ENCODE peak calls at places on chromosome 1, in six cellular contexts. O, U, N, P, E and M are unnamed samples.

GRCh38 chr1:1001057-1001630 is 1.2 kb upstream of the HES4 start:
- DNase-seq in E (no peak), O (no peak), P (no peak), N (no peak), U (peak; percentile 40), M (no peak)

GRCh38 chr1:161803181-161803580 is 37.1 kb downstream of the ATF6 start:
- DNase-seq in E (no peak), O (no peak), N (no peak), P (no peak), U (no peak), M (no peak)

GRCh38 chr1:73862343-73862742 is 335.6 kb downstream of the LRRIQ3 start:
- DNase-seq in N (no peak), O (no peak), U (no peak), P (no peak), E (no peak), M (no peak)

GRCh38 chr1:244375061-244375460 is 76.6 kb downstream of the ADSS2 start:
- DNase-seq in O (no peak), P (no peak), U (no peak), N (no peak), E (no peak), M (no peak)

GRCh38 chr1:109547412-109548320 is 749 bp upstream of the GNAI3 start:
- DNase-seq in E (peak; percentile 50), P (no peak), O (no peak), U (no peak), N (no peak), M (peak; percentile 21)

GRCh38 chr1:193104496-193104905 is 713 bp downstream of the GLRX2 start:
- DNase-seq in N (peak; percentile 43), P (no peak), E (peak; percentile 54), U (peak; percentile 52), O (no peak), M (peak; percentile 54)

GRCh38 chr1:227318003-227318851 is at the start of gene CDC42BPA:
- DNase-seq in U (peak; percentile 89), P (peak; percentile 2), O (peak; percentile 73), N (peak; percentile 89), E (peak; percentile 87), M (peak; percentile 92)

GRCh38 chr1:112312315-112312714 is 83.7 kb upstream of the CTTNBP2NL start:
- DNase-seq in E (no peak), N (no peak), P (no peak), O (no peak), U (no peak), M (no peak)

GRCh38 chr1:245995474-245995873 is 511.6 kb downstream of the SMYD3 start:
- DNase-seq in O (no peak), U (no peak), E (no peak), P (no peak), N (no peak), M (no peak)

GRCh38 chr1:2042830-2043773 is 7.1 kb upstream of the PRKCZ start:
- DNase-seq in N (no peak), E (peak; percentile 68), U (no peak), P (no peak), O (no peak), M (no peak)

GRCh38 chr1:206491592-206491991 is 15.7 kb upstream of the RASSF5 start:
- DNase-seq in N (no peak), E (no peak), U (no peak), P (no peak), O (no peak), M (no peak)

GRCh38 chr1:170664283-170664827 is 424 bp downstream of the PRRX1 start:
- DNase-seq in U (no peak), E (no peak), O (no peak), P (no peak), N (peak; percentile 34), M (no peak)

GRCh38 chr1:221856188-221857093 is 114.6 kb upstream of the DUSP10 start:
- DNase-seq in U (no peak), N (no peak), E (no peak), O (no peak), P (no peak), M (no peak)

GRCh38 chr1:220776725-220777326 is 9.9 kb upstream of the MTARC1 start:
- DNase-seq in P (peak; percentile 42), O (peak; percentile 83), E (peak; percentile 75), U (peak; percentile 80), N (peak; percentile 83), M (peak; percentile 85)

GRCh38 chr1:233025156-233025555 is 74.7 kb downstream of the NTPCR start:
- DNase-seq in E (peak; percentile 67), P (no peak), N (peak; percentile 36), O (no peak), U (peak; percentile 40), M (peak; percentile 41)

GRCh38 chr1:187306671-187307415 is 478.1 kb downstream of the PLA2G4A start:
- DNase-seq in E (no peak), O (no peak), P (no peak), N (no peak), U (no peak), M (no peak)

GRCh38 chr1:83850849-83851248 is 148.1 kb downstream of the TTLL7 start:
- DNase-seq in O (no peak), P (no peak), E (peak; percentile 93), N (no peak), U (no peak), M (no peak)

GRCh38 chr1:30413606-30414005 is 309.8 kb downstream of the MATN1 start:
- DNase-seq in N (no peak), U (peak; percentile 9), E (no peak), O (no peak), P (no peak), M (no peak)

GRCh38 chr1:39672551-39672947 is 642 bp upstream of the NT5C1A start:
- DNase-seq in E (no peak), O (no peak), P (no peak), N (no peak), U (no peak), M (peak; percentile 35)

GRCh38 chr1:157178490-157178889 is 40.3 kb upstream of the ETV3 start:
- DNase-seq in U (no peak), N (no peak), O (no peak), P (no peak), E (no peak), M (no peak)
- H3K27ac ChIP-seq in U (no peak overlapping the region), N (no peak overlapping the region), O (no peak overlapping the region), P (no peak overlapping the region), E (no peak overlapping the region), M (no peak overlapping the region)

DNA sequence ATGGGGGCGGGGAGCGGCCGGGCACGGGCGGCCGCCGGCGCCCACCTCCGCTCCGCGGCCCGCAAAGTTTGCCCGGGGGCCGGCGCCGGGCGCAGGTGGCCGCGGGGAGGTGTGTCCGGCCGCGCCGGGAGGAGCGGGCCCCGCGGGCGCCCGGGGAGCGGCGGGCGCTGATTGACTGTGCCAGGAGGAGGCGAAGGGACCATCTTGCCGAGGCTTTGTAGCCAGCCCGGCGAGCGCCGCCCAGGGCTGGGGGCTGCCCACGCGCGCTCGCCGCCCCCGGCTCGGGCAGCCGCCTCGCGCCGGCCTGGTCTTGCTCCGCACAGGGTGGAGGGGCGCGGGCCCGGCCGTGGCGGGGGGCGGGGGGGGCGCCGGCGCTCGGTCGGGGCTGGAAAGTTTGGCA is 432 bp downstream of the EPHB2 start:
- DNase-seq in P (no peak), E (no peak), N (no peak), U (no peak), O (no peak), M (peak; percentile 13)
- H3K27ac ChIP-seq in P (no peak overlapping the region), E (no peak overlapping the region), N (no peak overlapping the region), U (no peak overlapping the region), O (no peak overlapping the region), M (no peak overlapping the region)

DNA sequence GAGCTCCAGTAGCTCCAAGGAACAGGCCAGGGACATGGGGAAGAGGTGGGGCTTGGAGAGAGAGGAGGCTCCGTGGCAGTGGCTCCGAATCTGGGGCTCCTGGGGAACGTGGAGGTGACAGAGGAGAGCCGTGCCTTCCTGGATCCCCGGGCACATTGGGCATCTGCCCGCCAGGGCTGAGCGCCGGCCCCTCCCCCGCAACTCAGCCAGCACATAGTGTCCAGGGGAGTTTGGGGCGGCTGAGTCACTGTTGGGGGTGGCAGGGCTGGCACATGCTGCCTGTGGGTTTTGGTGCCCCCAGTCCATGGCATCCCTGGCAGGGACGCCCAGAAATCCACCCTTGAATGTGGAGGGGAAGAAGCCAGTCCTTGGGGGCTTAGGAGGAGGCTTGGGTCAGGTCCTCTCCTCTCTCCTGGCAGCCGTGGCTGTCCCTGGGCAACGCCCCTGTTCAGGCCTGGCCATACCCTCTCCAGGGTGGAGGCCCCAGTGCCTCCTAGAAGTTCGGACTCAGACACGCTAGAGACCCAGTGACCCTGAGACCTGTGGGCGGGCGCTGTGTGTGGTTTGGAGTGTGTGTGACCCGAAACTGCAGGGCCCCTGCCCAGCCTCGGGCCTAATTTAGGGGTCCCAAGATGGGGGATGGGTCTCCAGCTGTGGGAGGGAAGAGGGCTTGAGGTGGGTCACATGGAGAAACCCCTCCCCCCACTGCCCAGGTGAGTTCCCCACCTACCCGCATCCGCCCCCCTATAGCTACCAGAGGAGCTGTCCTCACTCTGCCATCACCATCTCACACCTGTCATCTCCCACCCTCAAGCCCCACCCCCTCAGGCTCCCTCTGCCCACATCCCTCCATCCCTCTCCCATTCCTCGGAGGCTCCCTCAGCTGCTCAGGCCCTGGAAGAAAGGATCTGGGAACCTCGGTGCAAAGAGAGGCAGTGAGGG is 1.6 kb downstream of the HSPB7 start:
- DNase-seq in O (no peak), E (no peak), P (no peak), N (peak; percentile 54), U (peak; percentile 45), M (no peak)
- H3K27ac ChIP-seq in O (no peak overlapping the region), E (peak overlapping the region; percentile 16), P (no peak overlapping the region), N (peak overlapping the region; percentile 97), U (peak overlapping the region; percentile 98), M (peak overlapping the region; percentile 100)

GRCh38 chr1:189779034-189779433 is 698.6 kb downstream of the BRINP3 start:
- DNase-seq in P (no peak), N (no peak), O (no peak), E (no peak), U (no peak), M (no peak)

GRCh38 chr1:189769448-189769847 is 708.2 kb downstream of the BRINP3 start:
- DNase-seq in E (no peak), O (no peak), P (no peak), N (no peak), U (no peak), M (no peak)

GRCh38 chr1:189774721-189775287 is 702.9 kb downstream of the BRINP3 start:
- DNase-seq in N (no peak), E (no peak), O (no peak), U (no peak), P (no peak), M (no peak)

GRCh38 chr1:189775343-189775742 is 702.3 kb downstream of the BRINP3 start:
- DNase-seq in O (no peak), E (no peak), P (no peak), N (no peak), U (no peak), M (peak; percentile 59)
- H3K27ac ChIP-seq in O (no peak overlapping the region), E (no peak overlapping the region), P (no peak overlapping the region), N (no peak overlapping the region), U (no peak overlapping the region), M (peak overlapping the region; percentile 77)